ENCODE peak calls at places on chromosomes 11 and 22, in five cellular contexts. One of them, this sample, is unnamed.

GRCh38 chr11:72856065-72856464 is 41.9 kb downstream of the ATG16L2 start:
- DNase-seq in H54: no peak
- DNase-seq in ovary: no peak
- DNase-seq in sigmoid colon: no peak
- DNase-seq in uterus: no peak
- DNase-seq in this sample: no peak

GRCh38 chr11:126352934-126353801 is 2.3 kb upstream of the ST3GAL4 start:
- DNase-seq in H54: peak
- DNase-seq in ovary: peak
- DNase-seq in sigmoid colon: no peak
- DNase-seq in uterus: no peak
- DNase-seq in this sample: peak

GRCh38 chr22:34437140-34437539 is 516.9 kb upstream of the LARGE1 start:
- DNase-seq in H54: no peak
- DNase-seq in ovary: no peak
- DNase-seq in sigmoid colon: no peak
- DNase-seq in uterus: no peak
- DNase-seq in this sample: no peak

GRCh38 chr11:104668797-104669463 is 229.3 kb downstream of the CASP12 start:
- DNase-seq in H54: peak
- DNase-seq in ovary: no peak
- DNase-seq in sigmoid colon: no peak
- DNase-seq in uterus: no peak
- DNase-seq in this sample: no peak

GRCh38 chr11:62025429-62026105 is 58.1 kb upstream of the FTH1 start:
- DNase-seq in H54: peak
- DNase-seq in ovary: peak
- DNase-seq in sigmoid colon: peak
- DNase-seq in uterus: peak
- DNase-seq in this sample: peak

GRCh38 chr22:48204296-48204695 is 1441.8 kb downstream of the TBC1D22A start:
- DNase-seq in H54: no peak
- DNase-seq in ovary: no peak
- DNase-seq in sigmoid colon: no peak
- DNase-seq in uterus: no peak
- DNase-seq in this sample: no peak

GRCh38 chr22:29328055-29328454 is 12.6 kb upstream of the RASL10A start:
- DNase-seq in H54: no peak
- DNase-seq in ovary: no peak
- DNase-seq in sigmoid colon: no peak
- DNase-seq in uterus: no peak
- DNase-seq in this sample: no peak

GRCh38 chr11:6418958-6419611 is at the start of gene APBB1:
- DNase-seq in H54: peak
- DNase-seq in ovary: peak
- DNase-seq in sigmoid colon: peak
- DNase-seq in uterus: peak
- DNase-seq in this sample: peak

GRCh38 chr11:117220568-117220967 is 11.3 kb downstream of the PCSK7 start:
- DNase-seq in H54: no peak
- DNase-seq in ovary: peak
- DNase-seq in sigmoid colon: peak
- DNase-seq in uterus: peak
- DNase-seq in this sample: peak

GRCh38 chr11:15912825-15913224 is 443.5 kb downstream of the SOX6 start:
- DNase-seq in H54: no peak
- DNase-seq in ovary: no peak
- DNase-seq in sigmoid colon: no peak
- DNase-seq in uterus: no peak
- DNase-seq in this sample: no peak

GRCh38 chr11:133508448-133508847 is 23.9 kb downstream of the OPCML start:
- DNase-seq in H54: no peak
- DNase-seq in ovary: no peak
- DNase-seq in sigmoid colon: no peak
- DNase-seq in uterus: no peak
- DNase-seq in this sample: no peak

GRCh38 chr11:10490398-10491232 is 35.6 kb downstream of the AMPD3 start:
- DNase-seq in H54: peak
- DNase-seq in ovary: peak
- DNase-seq in sigmoid colon: peak
- DNase-seq in uterus: peak
- DNase-seq in this sample: peak

GRCh38 chr11:47483408-47483807 is 34.5 kb upstream of the RAPSN start:
- DNase-seq in H54: no peak
- DNase-seq in ovary: no peak
- DNase-seq in sigmoid colon: no peak
- DNase-seq in uterus: no peak
- DNase-seq in this sample: no peak

GRCh38 chr11:73469401-73469800 is 93.2 kb downstream of the RELT start:
- DNase-seq in H54: no peak
- DNase-seq in ovary: no peak
- DNase-seq in sigmoid colon: no peak
- DNase-seq in uterus: peak
- DNase-seq in this sample: no peak

GRCh38 chr22:45770506-45770905 is 98.9 kb downstream of the ATXN10 start:
- DNase-seq in H54: no peak
- DNase-seq in ovary: no peak
- DNase-seq in sigmoid colon: no peak
- DNase-seq in uterus: no peak
- DNase-seq in this sample: no peak
- TF ChIP-seq POLR2A in H54: no peak
- TF ChIP-seq POLR2A in ovary: no peak
- TF ChIP-seq POLR2A in sigmoid colon: no peak
- TF ChIP-seq POLR2A in uterus: no peak
- TF ChIP-seq POLR2A in this sample: no peak

GRCh38 chr11:67288452-67289225 is 464 bp upstream of the ANKRD13D start:
- DNase-seq in H54: peak
- DNase-seq in ovary: peak
- DNase-seq in sigmoid colon: peak
- DNase-seq in uterus: peak
- DNase-seq in this sample: peak
- TF ChIP-seq POLR2A in H54: peak
- TF ChIP-seq POLR2A in ovary: peak
- TF ChIP-seq POLR2A in sigmoid colon: peak
- TF ChIP-seq POLR2A in uterus: no peak
- TF ChIP-seq POLR2A in this sample: peak

DNA sequence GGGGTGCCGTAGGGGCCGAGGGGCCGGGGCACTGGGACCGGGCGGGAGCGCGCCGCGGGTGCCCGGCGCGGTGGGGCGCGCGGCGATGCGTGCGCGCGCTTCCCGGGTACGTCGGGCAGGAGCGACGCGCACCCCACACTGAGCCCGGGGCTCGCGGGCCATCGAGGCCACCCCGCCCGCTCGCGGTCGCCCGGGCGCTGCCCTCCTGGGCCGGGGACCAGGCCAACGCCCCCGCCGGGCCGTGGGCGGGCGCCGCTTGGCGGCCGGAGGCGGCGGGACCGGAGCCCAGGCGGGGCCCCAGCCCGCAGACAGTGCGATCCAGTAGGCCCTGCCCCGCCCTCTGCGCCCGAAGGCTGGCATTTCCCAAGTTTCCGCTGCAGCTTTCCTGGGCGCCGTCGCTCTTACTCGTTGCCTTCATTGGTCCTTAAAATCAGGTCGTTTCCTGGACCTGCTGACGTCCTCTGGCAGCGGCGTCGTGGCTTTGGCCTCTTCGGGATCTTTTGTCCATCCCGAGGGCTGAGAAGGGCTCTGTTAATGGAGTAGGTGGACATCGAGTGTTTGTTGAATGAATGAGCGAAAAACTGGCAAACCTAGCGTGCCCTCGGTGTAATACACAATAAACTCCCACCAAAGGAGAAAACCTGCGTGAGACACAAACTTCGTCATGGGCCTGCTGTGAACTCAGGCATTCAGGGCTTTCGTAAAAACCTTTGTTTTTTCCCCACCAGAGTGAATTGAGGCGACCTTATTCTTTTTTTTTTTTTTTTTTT is 638 bp downstream of the PARVA start:
- DNase-seq in H54: peak
- DNase-seq in ovary: peak
- DNase-seq in sigmoid colon: peak
- DNase-seq in uterus: peak
- DNase-seq in this sample: no peak
- TF ChIP-seq POLR2A in H54: no peak
- TF ChIP-seq POLR2A in ovary: no peak
- TF ChIP-seq POLR2A in sigmoid colon: peak
- TF ChIP-seq POLR2A in uterus: no peak
- TF ChIP-seq POLR2A in this sample: no peak

GRCh38 chr11:2681408-2682145 is 18.2 kb downstream of the KCNQ1OT1 start:
- DNase-seq in H54: no peak
- DNase-seq in ovary: no peak
- DNase-seq in sigmoid colon: peak
- DNase-seq in uterus: no peak
- DNase-seq in this sample: no peak
- TF ChIP-seq POLR2A in H54: no peak
- TF ChIP-seq POLR2A in ovary: no peak
- TF ChIP-seq POLR2A in sigmoid colon: no peak
- TF ChIP-seq POLR2A in uterus: no peak
- TF ChIP-seq POLR2A in this sample: no peak

GRCh38 chr22:20507253-20508066 is at the start of gene MED15:
- DNase-seq in H54: no peak
- DNase-seq in ovary: peak
- DNase-seq in sigmoid colon: peak
- DNase-seq in uterus: peak
- DNase-seq in this sample: peak
- TF ChIP-seq POLR2A in H54: peak
- TF ChIP-seq POLR2A in ovary: peak
- TF ChIP-seq POLR2A in sigmoid colon: peak
- TF ChIP-seq POLR2A in uterus: peak
- TF ChIP-seq POLR2A in this sample: peak

GRCh38 chr11:34459507-34460162 is 20.9 kb downstream of the CAT start:
- DNase-seq in H54: no peak
- DNase-seq in ovary: no peak
- DNase-seq in sigmoid colon: no peak
- DNase-seq in uterus: no peak
- DNase-seq in this sample: no peak

GRCh38 chr11:34460335-34460734 is 21.6 kb downstream of the CAT start:
- DNase-seq in H54: no peak
- DNase-seq in ovary: no peak
- DNase-seq in sigmoid colon: no peak
- DNase-seq in uterus: no peak
- DNase-seq in this sample: no peak

GRCh38 chr11:34458566-34458965 is 19.8 kb downstream of the CAT start:
- DNase-seq in H54: no peak
- DNase-seq in ovary: no peak
- DNase-seq in sigmoid colon: no peak
- DNase-seq in uterus: no peak
- DNase-seq in this sample: no peak

GRCh38 chr11:34464591-34465036 is 25.9 kb downstream of the CAT start:
- DNase-seq in H54: no peak
- DNase-seq in ovary: no peak
- DNase-seq in sigmoid colon: no peak
- DNase-seq in uterus: no peak
- DNase-seq in this sample: no peak

DNA sequence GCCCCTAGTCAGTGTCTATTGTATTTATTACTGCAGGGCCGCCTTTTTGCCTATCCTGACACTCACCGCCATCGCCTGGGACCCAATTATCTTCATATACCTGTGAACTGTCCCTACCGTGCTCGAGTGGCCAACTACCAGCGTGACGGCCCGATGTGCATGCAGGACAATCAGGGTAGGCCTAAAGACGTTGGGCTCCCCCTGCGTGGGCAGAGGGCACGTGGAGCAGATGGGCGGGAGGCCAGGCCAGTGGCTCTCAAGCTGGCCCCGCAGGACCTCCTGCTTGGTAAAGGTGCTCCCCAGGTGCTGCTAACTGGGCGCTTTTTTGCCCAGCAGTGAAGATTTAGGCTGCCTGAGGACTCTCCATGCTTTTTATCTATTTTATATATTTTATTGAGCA is 22.5 kb downstream of the CAT start:
- DNase-seq in H54: no peak
- DNase-seq in ovary: no peak
- DNase-seq in sigmoid colon: no peak
- DNase-seq in uterus: no peak
- DNase-seq in this sample: no peak
- TF ChIP-seq POLR2A in H54: no peak
- TF ChIP-seq POLR2A in ovary: no peak
- TF ChIP-seq POLR2A in sigmoid colon: no peak
- TF ChIP-seq POLR2A in uterus: no peak
- TF ChIP-seq POLR2A in this sample: no peak

DNA sequence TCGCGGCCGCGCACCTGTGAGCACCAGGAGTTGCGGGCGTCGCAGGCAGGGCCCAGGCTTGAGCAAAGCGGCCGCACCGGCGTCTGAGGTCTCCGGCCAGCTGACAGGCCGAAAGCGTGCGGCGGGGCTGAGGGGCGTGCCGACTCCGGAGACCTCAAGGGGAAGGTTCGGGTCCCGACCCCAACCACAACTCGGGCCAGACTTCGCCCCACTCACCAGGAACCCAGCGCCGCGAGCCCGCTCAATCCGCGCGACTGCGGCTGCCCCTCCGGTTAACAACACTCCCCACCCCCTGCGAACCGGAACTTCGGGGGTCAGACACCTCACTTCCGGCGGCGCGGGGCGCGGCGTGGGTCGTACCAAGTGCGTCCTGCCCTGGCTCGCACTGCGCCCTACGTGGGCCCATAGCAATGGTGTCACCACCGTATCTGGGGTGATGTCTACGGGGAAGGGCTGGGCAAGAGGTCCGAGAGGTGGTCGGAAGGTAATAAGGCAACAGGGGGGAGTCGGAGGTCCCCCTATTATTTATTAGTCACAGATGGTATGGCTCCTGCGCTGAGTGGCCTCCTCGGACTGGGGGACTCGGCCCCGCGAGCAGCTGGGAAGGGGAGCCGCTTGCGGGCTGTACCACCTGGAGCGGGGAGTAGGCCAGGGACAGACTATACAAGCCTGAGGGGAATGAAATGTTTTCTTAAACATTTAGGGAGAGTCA is at the start of gene SYVN1:
- DNase-seq in H54: peak
- DNase-seq in ovary: peak
- DNase-seq in sigmoid colon: peak
- DNase-seq in uterus: peak
- DNase-seq in this sample: peak
- TF ChIP-seq POLR2A in H54: no peak
- TF ChIP-seq POLR2A in ovary: peak
- TF ChIP-seq POLR2A in sigmoid colon: peak
- TF ChIP-seq POLR2A in uterus: peak
- TF ChIP-seq POLR2A in this sample: peak

GRCh38 chr22:42562282-42562681 is 8.5 kb downstream of the SERHL2 start:
- DNase-seq in H54: no peak
- DNase-seq in ovary: peak
- DNase-seq in sigmoid colon: no peak
- DNase-seq in uterus: no peak
- DNase-seq in this sample: no peak
- TF ChIP-seq POLR2A in H54: no peak
- TF ChIP-seq POLR2A in ovary: no peak
- TF ChIP-seq POLR2A in sigmoid colon: no peak
- TF ChIP-seq POLR2A in uterus: no peak
- TF ChIP-seq POLR2A in this sample: no peak